ENCODE peak calls at places on chromosomes 6 and 20, in five cellular contexts. D is activated T-cell treated with anti-CD3 and anti-CD28 coated beads, Interleukin-2, amount 50 U/mL, for 1 hour; Q is RPMI7951; T is activated naive CD4-positive, alpha-beta T cell treated with anti-CD3 and anti-CD28 coated beads, Interleukin-2, amount 50 U/mL, for 16 hours; A is anterior cingulate cortex. O is an unnamed sample.

GRCh38 chr6:119174879-119175817 is 96.7 kb upstream of the FAM184A start:
- DNase-seq in D (no peak), Q (no peak), T (no peak), A (no peak), O (peak)

GRCh38 chr6:145147559-145147958 is 587.8 kb downstream of the EPM2A start:
- DNase-seq in D (no peak), Q (peak), T (no peak), A (no peak), O (peak)

GRCh38 chr20:10946124-10946880 is 272.5 kb upstream of the JAG1 start:
- DNase-seq in D (no peak), Q (no peak), T (no peak), A (no peak), O (no peak)

GRCh38 chr6:155174576-155175174 is 89.1 kb upstream of the CLDN20 start:
- DNase-seq in D (peak), Q (peak), T (peak), A (peak), O (peak)

GRCh38 chr20:24989162-24989561 is 3.4 kb downstream of the APMAP start:
- DNase-seq in D (peak), Q (no peak), T (no peak), A (no peak), O (no peak)

GRCh38 chr6:166499350-166500163 is 86.9 kb downstream of the RAMACL start:
- DNase-seq in D (no peak), Q (no peak), T (no peak), A (no peak), O (no peak)

GRCh38 chr20:60101201-60101893 is 143.1 kb downstream of the CDH26 start:
- DNase-seq in D (no peak), Q (no peak), T (no peak), A (no peak), O (no peak)

GRCh38 chr20:44247131-44247571 is at the start of gene GDAP1L1:
- DNase-seq in D (no peak), Q (no peak), T (peak), A (peak), O (no peak)

GRCh38 chr6:148624025-148624424 is 122.8 kb upstream of the UST start:
- DNase-seq in D (no peak), Q (peak), T (no peak), A (no peak), O (peak)

GRCh38 chr20:22795455-22795854 is 211.1 kb upstream of the FOXA2 start:
- DNase-seq in D (no peak), Q (peak), T (no peak), A (no peak), O (no peak)

O was measured in EL.